ENCODE peak calls at places on chromosomes 4 and X, in six cellular contexts. P, Z, E, H, D and T are unnamed samples. For H3K4me1, the result is how much of the 10 kb centered on the place peaks cover.

GRCh38 chrX:120308959-120309872 is 2.0 kb downstream of the TMEM255A start:
- DNase-seq in H (peak), D (peak), E (peak), P (peak), Z (peak), T (peak)

GRCh38 chr4:68576272-68577100 is at the start of gene UGT2B17:
- DNase-seq in D (no peak), E (no peak), Z (no peak), H (no peak), P (no peak), T (no peak)

GRCh38 chr4:145954924-145955339 is 16.3 kb upstream of the ZNF827 start:
- DNase-seq in H (peak), D (no peak), Z (peak), P (no peak), E (no peak), T (peak)

GRCh38 chr4:101259876-101260275 is 87.5 kb downstream of the PPP3CA start:
- DNase-seq in D (no peak), P (no peak), E (no peak), Z (peak), H (no peak), T (no peak)

GRCh38 chrX:68072016-68072415 is 361.3 kb downstream of the OPHN1 start:
- DNase-seq in P (no peak), Z (no peak), E (no peak), D (no peak), H (no peak), T (peak)

GRCh38 chrX:46573331-46573895 is at the start of gene CHST7:
- DNase-seq in D (peak), H (peak), Z (peak), P (peak), E (peak), T (peak)

GRCh38 chr4:3009422-3009821 is 46.1 kb downstream of the GRK4 start:
- DNase-seq in H (peak), E (peak), D (peak), P (peak), Z (peak), T (no peak)

GRCh38 chrX:129760155-129760554 is 19.6 kb upstream of the SASH3 start:
- DNase-seq in P (no peak), Z (no peak), D (no peak), H (no peak), E (no peak), T (no peak)

GRCh38 chrX:31228909-31229308 is 157.1 kb upstream of the FTHL17 start:
- DNase-seq in Z (no peak), E (no peak), D (no peak), H (no peak), P (no peak), T (no peak)

GRCh38 chrX:69121321-69122000 is 43.8 kb downstream of the PJA1 start:
- DNase-seq in Z (no peak), H (no peak), D (no peak), P (no peak), E (no peak), T (no peak)

GRCh38 chrX:14802943-14803710 is 69.7 kb downstream of the FANCB start:
- DNase-seq in P (no peak), H (no peak), E (no peak), D (no peak), Z (peak), T (no peak)

GRCh38 chrX:96563663-96564062 is 121.0 kb upstream of the DIAPH2 start:
- DNase-seq in Z (peak), P (no peak), H (no peak), D (no peak), E (no peak), T (peak)

GRCh38 chr4:106337916-106338315 is 21.6 kb downstream of the AIMP1 start:
- DNase-seq in Z (no peak), E (no peak), H (no peak), P (no peak), D (no peak), T (no peak)
- H3K4me1 ChIP-seq in Z (under half), E (under half), H (under half), P (under half), D (under half), T (under half)

GRCh38 chr4:150142831-150143230 is 64.6 kb downstream of the DCLK2 start:
- DNase-seq in P (no peak), H (no peak), E (no peak), D (no peak), Z (no peak), T (no peak)

GRCh38 chr4:150139297-150139696 is 61.1 kb downstream of the DCLK2 start:
- DNase-seq in Z (no peak), E (no peak), H (peak), D (no peak), P (no peak), T (no peak)

GRCh38 chr4:150145090-150145949 is 67.1 kb downstream of the DCLK2 start:
- DNase-seq in H (peak), D (no peak), E (peak), P (peak), Z (peak), T (peak)

GRCh38 chr4:150136481-150136880 is 58.2 kb downstream of the DCLK2 start:
- DNase-seq in H (peak), Z (peak), E (no peak), P (no peak), D (no peak), T (no peak)

DNA sequence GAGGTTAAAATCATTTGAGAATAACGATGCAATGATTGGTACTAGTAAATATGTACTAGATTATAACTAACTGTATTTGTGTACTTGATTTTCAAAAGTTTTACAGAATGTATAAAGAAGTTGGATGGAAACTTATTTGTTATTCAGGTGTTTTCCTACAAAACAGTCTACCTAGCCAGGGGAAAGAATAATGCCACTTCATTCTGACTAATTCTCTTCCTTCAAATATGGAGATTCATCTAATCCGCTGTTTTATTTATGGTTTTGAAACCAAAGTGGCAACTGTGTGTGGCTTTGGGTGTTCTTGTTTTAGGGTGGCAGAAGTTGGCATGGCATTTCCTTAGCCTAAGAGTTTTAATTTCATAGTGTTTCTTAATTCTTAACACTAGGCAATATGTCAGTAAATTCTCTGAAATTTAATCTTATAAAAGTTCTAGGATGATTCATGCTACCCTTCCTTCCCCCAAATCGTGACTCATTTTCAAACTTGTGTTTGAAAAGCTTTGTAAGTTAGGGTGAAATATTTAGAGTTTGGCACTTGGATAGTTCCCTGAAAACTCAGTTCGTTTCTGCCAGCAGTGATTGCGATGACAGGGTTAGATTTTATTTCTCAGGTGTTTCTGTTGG is 62.6 kb downstream of the DCLK2 start:
- DNase-seq in Z (peak), P (no peak), D (no peak), H (peak), E (no peak), T (peak)
- H3K4me2 ChIP-seq in Z (peak), P (no peak), D (no peak), H (peak), E (no peak), T (peak)

DNA sequence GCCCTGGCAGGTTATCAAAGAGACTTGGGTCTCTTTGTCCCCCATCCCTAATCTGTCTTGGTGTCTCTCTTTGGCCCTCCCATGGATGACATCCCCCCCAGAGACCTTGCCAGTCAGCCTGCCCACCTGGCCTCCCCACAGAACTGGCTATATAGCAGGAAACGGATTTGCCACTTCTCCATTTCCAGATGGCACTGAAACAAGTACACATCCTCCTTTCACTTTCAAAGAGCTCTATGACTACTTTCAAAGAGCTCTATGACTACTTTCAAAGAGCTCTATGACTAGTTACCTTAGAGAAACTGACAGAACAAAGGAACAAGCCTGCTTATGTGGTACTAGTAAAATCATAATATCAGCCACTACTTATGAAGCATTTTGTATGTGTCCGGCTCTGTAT is 175.3 kb downstream of the MAML3 start:
- DNase-seq in D (no peak), Z (no peak), P (no peak), E (no peak), H (no peak), T (no peak)
- H3K4me1 ChIP-seq in D (under half), Z (under half), P (under half), E (under half), H (under half), T (under half)

DNA sequence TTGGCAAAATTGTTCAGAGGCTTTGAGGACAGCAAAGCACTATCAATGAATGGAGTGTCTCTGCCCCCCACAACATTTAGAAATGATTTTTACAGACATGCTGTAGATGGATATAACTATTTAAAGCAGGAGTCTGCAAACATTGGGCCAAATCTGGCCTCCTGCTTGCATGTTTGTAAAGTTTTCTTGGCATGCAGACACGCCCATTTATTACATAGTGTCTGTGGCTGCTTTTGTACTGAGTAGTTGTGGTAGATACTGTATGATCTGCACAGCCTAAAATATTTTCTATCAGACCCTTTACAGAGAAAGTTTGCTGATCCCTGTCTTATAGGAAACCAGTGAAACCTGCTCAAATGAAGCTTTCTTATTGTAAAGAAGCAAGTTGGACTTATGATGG is 45.5 kb upstream of the PHEX start:
- DNase-seq in P (no peak), H (peak), E (no peak), D (no peak), Z (peak), T (peak)
- H3K4me2 ChIP-seq in P (no peak), H (no peak), E (no peak), D (no peak), Z (no peak), T (no peak)

GRCh38 chrX:65706041-65706828 is 38.8 kb downstream of the MSN start:
- DNase-seq in Z (peak), D (no peak), E (no peak), H (peak), P (peak), T (peak)
- H3K4me1 ChIP-seq in Z (under half), D (under half), E (under half), H (under half), P (under half), T (under half)

GRCh38 chr4:77697860-77698599 is 92.4 kb downstream of the CXCL13 start:
- DNase-seq in P (peak), D (peak), H (peak), Z (peak), E (peak), T (peak)

GRCh38 chr4:77695769-77696168 is 90.1 kb downstream of the CXCL13 start:
- DNase-seq in H (peak), Z (peak), D (no peak), E (no peak), P (peak), T (peak)

GRCh38 chr4:77701111-77701510 is 95.5 kb downstream of the CXCL13 start:
- DNase-seq in P (no peak), H (no peak), D (no peak), E (no peak), Z (no peak), T (no peak)

GRCh38 chr4:77699731-77700210 is 94.2 kb downstream of the CXCL13 start:
- DNase-seq in D (peak), P (peak), E (peak), H (peak), Z (peak), T (peak)
- H3K4me2 ChIP-seq in D (peak), P (no peak), E (no peak), H (peak), Z (peak), T (peak)

GRCh38 chr4:56627985-56628384 is 53.1 kb downstream of the HOPX start:
- DNase-seq in D (no peak), Z (peak), E (no peak), P (no peak), H (peak), T (no peak)

GRCh38 chr4:56628592-56628991 is 52.5 kb downstream of the HOPX start:
- DNase-seq in Z (no peak), H (no peak), P (no peak), D (no peak), E (no peak), T (peak)

GRCh38 chr4:56627375-56627774 is 53.7 kb downstream of the HOPX start:
- DNase-seq in P (no peak), H (no peak), Z (no peak), E (no peak), D (no peak), T (no peak)

GRCh38 chr4:56626420-56626819 is 54.7 kb downstream of the HOPX start:
- DNase-seq in D (no peak), H (no peak), E (no peak), Z (peak), P (no peak), T (no peak)

DNA sequence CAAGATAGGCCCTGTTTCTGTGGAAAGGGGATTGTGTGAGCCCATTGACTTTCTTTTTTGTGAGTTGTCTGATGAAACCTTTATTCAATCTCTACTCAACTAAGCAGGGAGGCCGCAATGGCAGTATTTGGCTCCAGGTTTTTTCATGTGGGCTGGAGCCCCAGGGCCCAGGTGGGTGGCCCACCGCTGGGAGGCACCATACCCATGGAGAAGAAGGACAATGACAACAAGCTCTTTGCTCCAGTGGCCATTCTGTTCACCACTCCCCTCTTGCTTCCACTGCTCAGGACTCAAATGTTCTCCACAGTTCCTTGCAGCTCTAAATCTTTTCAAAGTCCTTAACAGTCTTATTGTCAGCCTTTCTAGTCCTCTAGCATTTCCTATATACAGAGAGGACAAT is 54.1 kb downstream of the HOPX start:
- DNase-seq in E (no peak), H (no peak), D (no peak), Z (peak), P (no peak), T (peak)
- H3K4me1 ChIP-seq in E (under half), H (under half), D (under half), Z (under half), P (under half), T (under half)

DNA sequence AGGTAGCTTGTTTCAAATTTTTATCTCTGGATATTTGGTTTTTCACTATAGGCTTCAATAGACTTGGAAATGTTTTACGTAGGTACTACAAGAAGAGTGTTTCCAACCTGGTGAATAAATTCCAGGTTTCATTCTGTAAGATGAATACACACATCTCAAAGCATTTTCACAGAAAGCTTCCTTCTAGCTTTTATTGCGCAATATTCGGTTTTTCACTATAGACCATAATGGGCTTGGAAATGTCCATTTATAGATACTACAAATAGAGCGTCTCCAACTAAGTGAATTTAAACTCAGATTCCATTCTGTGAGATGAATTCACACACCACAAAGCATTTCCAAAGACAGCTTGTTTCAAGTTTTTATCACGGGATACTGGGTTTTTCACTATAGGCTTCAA is 857.7 kb upstream of the HS3ST1 start:
- DNase-seq in P (no peak), E (no peak), Z (no peak), H (no peak), D (no peak), T (no peak)
- H3K4me2 ChIP-seq in P (no peak), E (no peak), Z (no peak), H (no peak), D (no peak), T (no peak)

GRCh38 chr4:48780867-48781219 is 764 bp upstream of the FRYL start:
- DNase-seq in P (no peak), Z (peak), E (no peak), H (peak), D (no peak), T (no peak)

GRCh38 chr4:48777739-48778138 is 2.3 kb downstream of the FRYL start:
- DNase-seq in Z (peak), D (no peak), P (no peak), E (no peak), H (no peak), T (peak)

GRCh38 chr4:48778431-48779094 is 1.5 kb downstream of the FRYL start:
- DNase-seq in H (peak), E (no peak), P (no peak), D (no peak), Z (peak), T (peak)

GRCh38 chr4:48779998-48780866 is at the start of gene FRYL:
- DNase-seq in Z (peak), D (peak), H (peak), P (peak), E (peak), T (peak)

DNA sequence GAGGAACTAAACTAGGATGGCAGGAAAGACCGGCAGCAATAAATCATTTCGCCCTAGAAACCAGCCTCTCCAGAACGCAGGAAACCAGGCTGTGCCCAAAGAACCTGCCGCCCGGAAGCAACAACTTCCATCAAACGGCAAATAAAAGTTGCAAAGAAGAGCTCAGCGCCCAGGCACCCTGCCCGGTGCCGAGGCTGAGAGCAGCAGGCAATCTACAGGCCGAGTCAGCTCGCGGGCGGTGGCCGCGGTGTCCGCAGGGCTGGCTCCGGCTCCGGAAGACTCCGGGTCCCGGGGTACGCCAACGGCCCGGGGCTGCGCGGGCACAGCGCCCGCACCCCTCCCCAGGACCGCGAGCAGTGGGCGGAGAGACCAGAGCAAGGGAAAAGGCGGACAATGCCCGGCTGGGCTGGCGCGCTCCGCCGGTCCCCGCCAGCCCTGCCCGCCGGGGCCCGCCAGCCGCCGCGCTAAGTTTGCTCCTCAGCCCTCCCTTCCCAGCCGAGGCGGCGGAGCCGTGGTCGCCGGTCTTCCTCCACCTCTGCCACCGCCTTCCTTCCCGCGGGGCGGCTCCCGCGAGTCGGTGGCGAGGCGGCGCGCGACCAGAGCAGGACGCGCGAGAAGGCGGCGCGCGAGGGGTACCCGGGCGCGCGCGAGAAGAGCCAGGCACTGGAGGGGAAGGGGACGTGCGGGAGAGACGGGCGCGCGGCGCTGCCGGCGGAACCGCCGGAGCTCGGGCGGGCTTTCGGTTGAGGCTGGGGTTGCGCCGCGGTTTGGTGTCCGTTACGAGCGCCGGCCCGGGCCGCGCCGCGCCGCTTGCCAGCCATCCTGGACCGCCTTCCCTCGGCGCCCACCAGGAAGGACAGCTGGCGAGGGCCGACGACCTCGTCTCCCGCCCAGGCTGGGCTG is 733 bp downstream of the FRYL start:
- DNase-seq in Z (peak), P (peak), H (peak), D (peak), E (peak), T (peak)
- H3K4me1 ChIP-seq in Z (under half), P (under half), H (under half), D (under half), E (under half), T (under half)